ENCODE peak calls at places on chromosomes 5 and 9, in four cellular contexts. M is lung, X is tibial nerve, P is heart left ventricle. A is an unnamed sample.

GRCh38 chr5:123429993-123430392 is 6.8 kb upstream of the CEP120 start:
- DNase-seq in M (no peak), X (no peak), P (no peak), A (no peak)

GRCh38 chr9:115635680-115636383 is 517.8 kb upstream of the PAPPA start:
- DNase-seq in M (no peak), X (no peak), P (no peak), A (no peak)

GRCh38 chr5:57470339-57470738 is 12.3 kb downstream of the ACTBL2 start:
- DNase-seq in M (no peak), X (no peak), P (no peak), A (no peak)

GRCh38 chr5:156706631-156707030 is 143.5 kb upstream of the PPP1R2B start:
- DNase-seq in M (no peak), X (no peak), P (no peak), A (no peak)

GRCh38 chr5:152606739-152607138 is 201.7 kb upstream of the NMUR2 start:
- DNase-seq in M (no peak), X (no peak), P (no peak), A (no peak)

GRCh38 chr5:57684299-57684702 is 201.7 kb upstream of the ACTBL2 start:
- DNase-seq in M (no peak), X (no peak), P (no peak), A (no peak)

GRCh38 chr5:125151150-125151932 is 404.9 kb upstream of the ZNF608 start:
- DNase-seq in M (no peak), X (no peak), P (no peak), A (no peak)

GRCh38 chr9:77648458-77649108 is 461 bp upstream of the GNA14 start:
- DNase-seq in M (peak; percentile 68), X (no peak), P (peak; percentile 63), A (no peak)

GRCh38 chr5:129459485-129460120 is 495 bp upstream of the ADAMTS19 start:
- DNase-seq in M (no peak), X (no peak), P (peak; percentile 12), A (no peak)

DNA sequence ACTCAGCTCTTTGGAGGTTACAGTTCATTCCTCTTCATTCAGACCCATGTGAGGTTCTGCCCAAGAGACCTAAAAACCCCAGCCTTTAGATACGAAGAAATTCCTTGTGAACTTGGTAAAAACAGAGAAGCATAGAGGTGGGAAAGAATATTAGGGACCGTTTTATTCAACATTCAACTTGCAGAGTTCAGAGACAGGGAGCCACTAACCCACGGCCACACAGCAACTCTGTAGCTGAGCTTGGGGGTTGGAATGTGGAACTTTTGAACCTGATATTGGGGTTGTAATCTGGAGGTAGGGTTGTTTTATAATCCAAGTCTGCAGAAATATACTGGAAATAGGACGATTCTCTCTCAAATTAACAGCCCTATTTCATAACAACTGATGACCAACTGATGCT is 10.8 kb upstream of the BOD1 start:
- DNase-seq in M (no peak), X (no peak), P (no peak), A (no peak)
- H3K4me1 ChIP-seq in M (no peaks in the 10 kb centered on the region), X (no peaks in the 10 kb centered on the region), P (peaks cover 7% of the 10 kb centered on the region), A (no peaks in the 10 kb centered on the region)

GRCh38 chr9:16271967-16272366 is 598.5 kb downstream of the BNC2 start:
- DNase-seq in M (no peak), X (no peak), P (no peak), A (no peak)

GRCh38 chr9:16265671-16266070 is 604.8 kb downstream of the BNC2 start:
- DNase-seq in M (no peak), X (no peak), P (no peak), A (no peak)

GRCh38 chr9:16268037-16269010 is 602.1 kb downstream of the BNC2 start:
- DNase-seq in M (no peak), X (no peak), P (no peak), A (no peak)

GRCh38 chr9:16266648-16267276 is 603.7 kb downstream of the BNC2 start:
- DNase-seq in M (no peak), X (peak; percentile 33), P (no peak), A (no peak)

GRCh38 chr9:16267336-16268036 is 603.0 kb downstream of the BNC2 start:
- DNase-seq in M (no peak), X (no peak), P (no peak), A (no peak)
- H3K4me3 ChIP-seq in M (no peak overlapping the region), X (peak overlapping the region; percentile 5), P (peak overlapping the region; percentile 33), A (peak overlapping the region; percentile 30)

DNA sequence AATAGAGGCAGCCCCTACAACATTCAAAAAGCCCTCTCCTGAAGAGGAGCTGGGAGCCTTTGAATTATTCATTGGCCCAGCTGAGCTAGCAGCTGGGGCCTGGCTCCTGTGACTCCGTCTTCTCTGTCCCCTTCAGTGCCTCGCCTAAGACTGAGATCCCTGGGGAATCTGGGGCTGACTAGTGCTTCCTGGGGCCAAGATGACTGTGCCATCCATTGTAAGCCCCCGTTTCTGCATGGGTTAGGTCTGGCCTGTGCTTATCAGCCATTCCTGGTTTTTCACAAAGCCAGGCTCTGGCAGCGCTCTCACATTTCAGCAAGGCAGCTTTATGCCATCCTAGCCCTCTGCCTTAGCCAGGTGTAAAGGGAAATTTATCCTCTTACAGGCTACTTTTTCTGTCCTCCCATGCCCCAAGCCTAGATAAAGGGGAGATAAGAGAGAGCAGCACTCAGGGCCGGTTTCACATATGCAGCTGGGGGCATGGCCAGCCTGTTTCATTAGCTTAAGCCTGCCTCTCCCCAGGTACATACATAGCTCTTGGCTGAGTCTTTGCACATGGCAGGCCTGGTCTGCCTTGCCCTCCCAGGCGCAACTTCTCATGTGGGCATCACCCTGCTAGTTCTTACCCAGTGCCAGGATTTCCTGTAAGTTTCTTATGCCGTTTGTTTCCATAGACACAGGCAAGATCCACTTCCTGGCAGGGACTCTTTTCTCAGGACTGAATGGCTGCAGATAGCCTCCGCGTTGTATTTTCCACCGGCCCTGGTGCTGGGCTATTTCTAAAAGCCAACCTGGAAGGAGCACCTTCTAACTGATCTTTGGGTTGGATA is 15.8 kb downstream of the PTPA start:
- DNase-seq in M (no peak), X (no peak), P (no peak), A (no peak)
- H3K36me3 ChIP-seq in M (peaks cover 4% of the 10 kb centered on the region), X (no peaks in the 10 kb centered on the region), P (no peaks in the 10 kb centered on the region), A (peaks cover 48% of the 10 kb centered on the region)

DNA sequence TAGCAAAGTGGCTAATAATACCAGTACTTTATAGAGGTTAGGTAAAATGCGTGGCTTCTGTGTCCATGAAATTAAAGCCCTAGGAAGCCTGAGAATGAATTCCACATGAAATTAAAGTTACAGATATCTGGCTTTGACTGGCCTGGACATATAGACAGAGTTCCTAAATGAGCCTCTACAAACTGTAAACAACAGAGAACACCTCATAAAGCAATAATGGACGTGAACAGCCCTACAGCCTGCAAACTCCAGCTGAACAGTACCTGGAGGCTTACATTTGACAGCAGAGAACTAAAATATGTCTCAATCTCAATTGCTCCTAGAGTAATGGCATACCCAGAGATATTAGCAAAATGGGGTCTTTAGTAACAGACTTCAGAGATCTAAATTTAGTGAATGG is 28.7 kb downstream of the GOLPH3 start:
- DNase-seq in M (no peak), X (no peak), P (no peak), A (no peak)
- H3K4me1 ChIP-seq in M (peaks cover 36% of the 10 kb centered on the region), X (peaks cover 21% of the 10 kb centered on the region), P (peaks cover 58% of the 10 kb centered on the region), A (no peaks in the 10 kb centered on the region)

GRCh38 chr5:177494356-177495195 is 2.8 kb downstream of the PDLIM7 start:
- DNase-seq in M (peak; percentile 65), X (peak; percentile 33), P (peak; percentile 71), A (peak; percentile 96)
- H3K4me3 ChIP-seq in M (no peak overlapping the region), X (no peak overlapping the region), P (peak overlapping the region; percentile 72), A (peak overlapping the region; percentile 68)

DNA sequence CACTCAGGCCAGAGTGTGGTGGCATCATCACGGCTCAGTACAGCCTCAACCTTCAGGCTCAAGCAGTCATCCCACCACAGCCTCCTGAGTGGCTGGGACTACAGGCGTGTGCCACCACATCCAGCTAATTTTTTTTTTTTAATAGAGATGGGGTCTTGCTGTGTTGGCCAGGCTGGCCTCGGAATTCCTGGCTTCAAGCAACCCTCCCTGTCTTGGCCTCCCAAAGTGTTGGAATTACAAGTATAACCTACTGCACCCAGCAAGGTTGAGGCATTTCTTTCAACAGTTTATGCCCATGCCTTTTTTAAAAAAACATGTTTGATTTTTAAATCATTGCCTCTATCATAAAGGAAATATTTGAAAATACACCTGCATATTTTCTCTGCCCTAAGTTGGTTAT is 2.8 kb downstream of the RARS1 start:
- DNase-seq in M (no peak), X (no peak), P (no peak), A (no peak)
- H3K36me3 ChIP-seq in M (peaks cover 34% of the 10 kb centered on the region), X (peaks cover 23% of the 10 kb centered on the region), P (no peaks in the 10 kb centered on the region), A (peaks cover 68% of the 10 kb centered on the region)

GRCh38 chr9:14909631-14910177 is 524 bp downstream of the FREM1 start:
- DNase-seq in M (no peak), X (no peak), P (no peak), A (peak; percentile 16)

GRCh38 chr9:14908221-14909206 is 1.7 kb downstream of the FREM1 start:
- DNase-seq in M (no peak), X (no peak), P (no peak), A (no peak)

GRCh38 chr9:14907360-14907685 is 2.9 kb downstream of the FREM1 start:
- DNase-seq in M (no peak), X (no peak), P (no peak), A (no peak)

GRCh38 chr9:14906000-14906399 is 4.2 kb downstream of the FREM1 start:
- DNase-seq in M (no peak), X (no peak), P (no peak), A (no peak)

DNA sequence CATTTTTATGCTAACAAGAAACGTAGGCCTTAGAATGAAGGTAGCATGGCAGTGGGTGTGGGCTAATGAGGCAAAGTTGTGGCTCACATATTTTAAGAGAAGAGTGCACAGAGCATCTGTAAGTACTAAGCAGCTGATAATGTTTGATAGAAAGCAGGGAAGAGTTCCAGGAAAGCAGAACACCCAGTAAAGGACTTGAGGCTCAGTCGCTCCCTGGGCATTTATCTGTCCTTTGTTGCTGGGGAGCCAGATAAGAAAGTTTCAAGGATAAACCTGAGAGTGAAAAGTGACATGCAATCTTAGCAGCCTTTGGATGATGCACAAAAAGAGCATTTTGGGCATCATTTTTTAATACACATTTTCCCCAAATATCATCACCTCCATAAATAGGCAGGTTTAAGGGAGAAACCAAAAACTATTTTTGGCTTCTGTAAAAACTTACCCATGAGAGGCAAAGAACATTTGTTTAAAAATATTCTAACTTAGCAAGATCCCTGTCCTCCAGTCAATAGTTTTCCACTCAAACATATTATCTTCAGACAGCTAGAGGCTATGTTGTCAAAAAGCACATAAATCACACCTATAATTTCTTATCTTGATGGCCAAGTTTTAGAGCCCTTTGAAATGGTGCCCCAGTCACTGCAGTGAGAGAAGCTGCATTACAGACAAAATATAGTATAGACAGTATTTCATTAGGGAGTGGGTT is 3.4 kb downstream of the FREM1 start:
- DNase-seq in M (no peak), X (no peak), P (no peak), A (no peak)
- H3K4me1 ChIP-seq in M (no peaks in the 10 kb centered on the region), X (no peaks in the 10 kb centered on the region), P (no peaks in the 10 kb centered on the region), A (peaks cover 14% of the 10 kb centered on the region)

A was measured in SJSA1.